ENCODE peak calls at places on chromosomes 2 and 18, in five cellular contexts. L is neuronal stem cell, Y is IMR-90, U is SK-N-SH, G is PC-3. K is an unnamed sample.

GRCh38 chr2:285990-286389 is 1.9 kb downstream of the ALKAL2 start:
- DNase-seq in L (no peak), Y (no peak), U (no peak), G (no peak), K (no peak)

GRCh38 chr2:220296174-220296573 is 668.7 kb downstream of the SLC4A3 start:
- DNase-seq in L (peak; percentile 4), Y (peak; percentile 27), U (no peak), G (no peak), K (no peak)

GRCh38 chr2:30204281-30204680 is 27.1 kb upstream of the LBH start:
- DNase-seq in L (no peak), Y (no peak), U (no peak), G (no peak), K (no peak)

GRCh38 chr2:70785137-70785911 is 5.1 kb downstream of the FIGLA start:
- DNase-seq in L (peak; percentile 6), Y (no peak), U (peak; percentile 58), G (peak; percentile 64), K (no peak)

GRCh38 chr18:79615091-79615490 is 64.5 kb upstream of the CTDP1 start:
- DNase-seq in L (no peak), Y (no peak), U (no peak), G (no peak), K (no peak)

GRCh38 chr2:172606285-172606684 is 50.4 kb downstream of the PDK1 start:
- DNase-seq in L (no peak), Y (peak; percentile 54), U (no peak), G (no peak), K (no peak)

GRCh38 chr2:128321421-128321775 is 2.7 kb upstream of the HS6ST1 start:
- DNase-seq in L (no peak), Y (no peak), U (no peak), G (no peak), K (no peak)

GRCh38 chr2:126809357-126809756 is 89.3 kb upstream of the TEX51 start:
- DNase-seq in L (no peak), Y (no peak), U (no peak), G (no peak), K (peak; percentile 1)

GRCh38 chr2:233976690-233977294 is 59.6 kb downstream of the TRPM8 start:
- DNase-seq in L (peak; percentile 46), Y (peak; percentile 76), U (peak; percentile 68), G (peak; percentile 85), K (no peak)

GRCh38 chr2:190579945-190580866 is 45.7 kb upstream of the NEMP2 start:
- DNase-seq in L (no peak), Y (no peak), U (no peak), G (no peak), K (no peak)

GRCh38 chr2:44167908-44168683 is 579 bp upstream of the PPM1B start:
- DNase-seq in L (peak; percentile 99), Y (peak; percentile 100), U (peak; percentile 95), G (peak; percentile 99), K (peak; percentile 98)

GRCh38 chr18:44465337-44465736 is 215.4 kb upstream of the SETBP1 start:
- DNase-seq in L (no peak), Y (no peak), U (no peak), G (no peak), K (no peak)

GRCh38 chr2:236998250-236998649 is 87.4 kb upstream of the COPS8 start:
- DNase-seq in L (no peak), Y (peak; percentile 9), U (no peak), G (peak; percentile 82), K (no peak)

GRCh38 chr2:24874025-24874424 is 46.0 kb downstream of the ADCY3 start:
- DNase-seq in L (no peak), Y (no peak), U (no peak), G (no peak), K (no peak)

GRCh38 chr2:218317232-218317630 is 24.9 kb upstream of the TMBIM1 start:
- DNase-seq in L (no peak), Y (no peak), U (no peak), G (no peak), K (no peak)

GRCh38 chr2:170525566-170525900 is 189.6 kb upstream of the SP5 start:
- DNase-seq in L (no peak), Y (peak; percentile 94), U (no peak), G (peak; percentile 97), K (peak; percentile 35)

GRCh38 chr2:60540054-60540453 is 13.4 kb downstream of the BCL11A start:
- DNase-seq in L (no peak), Y (no peak), U (no peak), G (no peak), K (no peak)

GRCh38 chr2:20093263-20094141 is 42.1 kb upstream of the LAPTM4A start:
- DNase-seq in L (no peak), Y (peak; percentile 82), U (peak; percentile 88), G (peak; percentile 81), K (peak; percentile 70)

GRCh38 chr18:31684279-31685096 is at the start of gene B4GALT6:
- DNase-seq in L (peak; percentile 61), Y (no peak), U (peak; percentile 83), G (peak; percentile 11), K (peak; percentile 43)

GRCh38 chr18:78738076-78738690 is 241.4 kb upstream of the SALL3 start:
- DNase-seq in L (no peak), Y (no peak), U (no peak), G (no peak), K (peak; percentile 9)

GRCh38 chr18:61554117-61554776 is 221.0 kb downstream of the CDH20 start:
- DNase-seq in L (no peak), Y (no peak), U (no peak), G (no peak), K (no peak)

GRCh38 chr18:21100141-21100540 is 11.5 kb downstream of the ROCK1 start:
- DNase-seq in L (no peak), Y (peak; percentile 31), U (no peak), G (no peak), K (no peak)

GRCh38 chr2:233489666-233490065 is 76.9 kb downstream of the USP40 start:
- DNase-seq in L (no peak), Y (peak; percentile 31), U (no peak), G (no peak), K (no peak)

GRCh38 chr18:23401400-23402347 is 51.4 kb upstream of the RIOK3 start:
- DNase-seq in L (peak; percentile 59), Y (peak; percentile 73), U (no peak), G (no peak), K (peak; percentile 51)

GRCh38 chr2:200483729-200484198 is 26.1 kb downstream of the KCTD18 start:
- DNase-seq in L (no peak), Y (peak; percentile 25), U (peak; percentile 34), G (peak; percentile 85), K (peak; percentile 76)

GRCh38 chr2:27003003-27003402 is 29.8 kb upstream of the TMEM214 start:
- DNase-seq in L (no peak), Y (peak; percentile 74), U (no peak), G (no peak), K (no peak)

GRCh38 chr2:23401427-23402204 is 16.6 kb downstream of the KLHL29 start:
- DNase-seq in L (no peak), Y (no peak), U (no peak), G (no peak), K (no peak)

GRCh38 chr2:23402205-23402740 is 17.3 kb downstream of the KLHL29 start:
- DNase-seq in L (no peak), Y (no peak), U (no peak), G (no peak), K (no peak)

GRCh38 chr2:23400703-23401102 is 15.7 kb downstream of the KLHL29 start:
- DNase-seq in L (no peak), Y (no peak), U (no peak), G (no peak), K (no peak)

GRCh38 chr2:23399674-23400261 is 14.8 kb downstream of the KLHL29 start:
- DNase-seq in L (no peak), Y (no peak), U (no peak), G (no peak), K (no peak)

DNA sequence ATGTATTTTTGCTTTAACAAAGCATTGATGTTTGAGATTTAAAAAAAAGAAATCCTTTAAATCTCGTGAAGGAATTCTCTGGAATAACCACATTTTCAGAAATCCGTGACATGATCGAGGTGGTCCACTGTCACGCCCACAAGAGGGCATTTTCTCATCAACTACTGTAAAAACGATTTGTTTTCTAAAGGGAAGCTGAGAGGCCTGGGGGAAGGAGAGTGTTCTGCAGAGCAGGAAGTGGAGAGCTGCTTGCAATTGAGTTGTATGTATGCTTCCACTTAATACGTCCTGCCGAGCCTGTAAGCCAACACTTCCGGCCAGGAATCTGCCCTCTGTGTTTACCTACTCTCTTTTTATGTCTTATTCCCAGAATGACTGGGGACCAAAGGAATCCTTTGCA is 19.4 kb downstream of the KLHL29 start:
- DNase-seq in L (no peak), Y (peak; percentile 91), U (peak; percentile 84), G (peak; percentile 78), K (peak; percentile 67)
- H3K4me3 ChIP-seq in L (no peak overlapping the region), Y (no peak overlapping the region), U (peak overlapping the region; percentile 30), G (peak overlapping the region; percentile 60), K (no peak overlapping the region)

GRCh38 chr2:195563857-195564512 is 93.0 kb upstream of the SLC39A10 start:
- DNase-seq in L (no peak), Y (peak; percentile 90), U (no peak), G (peak; percentile 87), K (no peak)

GRCh38 chr2:195561205-195562032 is 95.6 kb upstream of the SLC39A10 start:
- DNase-seq in L (no peak), Y (peak; percentile 99), U (no peak), G (peak; percentile 95), K (no peak)

GRCh38 chr2:195566201-195566600 is 90.8 kb upstream of the SLC39A10 start:
- DNase-seq in L (no peak), Y (no peak), U (no peak), G (peak; percentile 12), K (no peak)

GRCh38 chr2:195560209-195560907 is 96.7 kb upstream of the SLC39A10 start:
- DNase-seq in L (no peak), Y (peak; percentile 53), U (no peak), G (peak; percentile 49), K (peak; percentile 59)

DNA sequence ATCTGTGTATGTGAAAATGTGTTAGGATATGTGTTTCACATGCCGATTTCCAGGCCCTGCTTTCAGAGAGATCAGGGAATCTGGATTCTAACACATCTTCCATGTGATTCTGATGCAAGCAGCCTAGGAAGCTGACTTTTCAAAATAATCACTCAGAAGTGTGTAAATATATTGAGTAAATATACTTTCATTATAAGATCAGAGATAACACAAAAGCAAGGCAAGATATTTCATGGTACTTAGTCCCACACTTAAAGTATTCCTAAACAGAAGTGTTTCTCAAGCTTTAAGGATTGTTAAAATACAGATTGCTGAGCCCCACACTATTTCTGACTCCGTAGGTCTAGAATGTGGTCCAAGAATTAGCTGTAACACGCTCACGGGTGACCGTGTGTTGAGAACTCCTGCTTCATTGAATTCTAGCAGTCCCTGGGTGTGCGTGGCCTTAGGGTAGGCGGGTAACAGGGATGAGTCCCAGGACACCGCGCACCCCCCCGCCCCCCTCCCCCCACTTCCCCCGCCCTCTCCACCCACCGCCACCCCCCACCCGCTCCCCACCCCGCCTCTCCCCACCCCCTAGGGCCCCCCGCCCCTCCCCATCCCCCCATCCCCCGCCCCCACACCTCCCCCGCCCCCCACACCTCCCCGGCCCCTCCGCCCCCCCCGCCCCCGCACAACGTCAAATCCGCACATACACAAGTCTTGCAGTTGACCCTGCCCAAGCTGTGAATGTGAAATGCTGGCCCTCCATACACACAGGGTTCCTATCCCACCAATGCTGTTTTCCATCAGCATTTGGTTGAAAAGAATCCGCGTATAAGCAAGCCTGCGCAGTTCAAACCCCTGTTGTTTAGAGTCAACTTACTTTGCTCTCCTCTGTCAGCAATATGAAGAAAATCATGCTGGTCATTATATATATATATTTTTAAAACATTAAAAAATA is 94.1 kb upstream of the SLC39A10 start:
- DNase-seq in L (no peak), Y (peak; percentile 42), U (peak; percentile 31), G (peak; percentile 46), K (no peak)
- H3K9ac ChIP-seq in L (no peak overlapping the region), Y (peak overlapping the region; percentile 60), U (no peak overlapping the region), G (peak overlapping the region; percentile 14), K (no peak overlapping the region)

GRCh38 chr2:47078541-47079482 is 76.3 kb downstream of the STPG4 start:
- DNase-seq in L (no peak), Y (no peak), U (peak; percentile 53), G (peak; percentile 14), K (peak; percentile 69)
- H3K4me3 ChIP-seq in L (no peak overlapping the region), Y (no peak overlapping the region), U (no peak overlapping the region), G (no peak overlapping the region), K (no peak overlapping the region)

GRCh38 chr2:196344397-196344796 is 173.0 kb upstream of the STK17B start:
- DNase-seq in L (no peak), Y (no peak), U (no peak), G (no peak), K (no peak)
- H3K9ac ChIP-seq in L (no peak overlapping the region), Y (no peak overlapping the region), U (no peak overlapping the region), G (no peak overlapping the region), K (no peak overlapping the region)